ENCODE peak calls at places on chromosomes 11 and 22, in five cellular contexts. X, Q, B, G and K are unnamed samples.

GRCh38 chr11:92251980-92252379 is 27.4 kb downstream of the FAT3 start:
- DNase-seq in X (no peak), Q (no peak), B (no peak), G (peak), K (no peak)

GRCh38 chr11:117786099-117786870 is 10.7 kb downstream of the DSCAML1 start:
- DNase-seq in X (no peak), Q (no peak), B (no peak), G (no peak), K (no peak)

GRCh38 chr11:57639321-57640067 is 10.2 kb downstream of the YPEL4 start:
- DNase-seq in X (no peak), Q (no peak), B (peak), G (peak), K (peak)

GRCh38 chr11:9001736-9002135 is 2.1 kb downstream of the NRIP3 start:
- DNase-seq in X (no peak), Q (no peak), B (peak), G (peak), K (no peak)

GRCh38 chr22:17093081-17093480 is 8.3 kb downstream of the IL17RA start:
- DNase-seq in X (no peak), Q (no peak), B (no peak), G (no peak), K (no peak)

GRCh38 chr11:26928636-26929035 is 65.3 kb upstream of the FIBIN start:
- DNase-seq in X (no peak), Q (no peak), B (no peak), G (no peak), K (no peak)

GRCh38 chr11:121460941-121461514 is 8.3 kb upstream of the SORL1-AS1 start:
- DNase-seq in X (no peak), Q (peak), B (no peak), G (no peak), K (no peak)

GRCh38 chr11:43197357-43197756 is 114.4 kb upstream of the API5 start:
- DNase-seq in X (no peak), Q (no peak), B (no peak), G (no peak), K (no peak)

GRCh38 chr11:124791626-124792341 is 8.4 kb downstream of the MSANTD2 start:
- DNase-seq in X (no peak), Q (no peak), B (no peak), G (peak), K (no peak)

GRCh38 chr11:67056640-67057409 is at the start of gene RHOD:
- DNase-seq in X (peak), Q (no peak), B (no peak), G (peak), K (peak)

GRCh38 chr11:118263109-118263508 is 988 bp downstream of the MPZL2 start:
- DNase-seq in X (no peak), Q (no peak), B (no peak), G (no peak), K (no peak)

GRCh38 chr11:71930556-71931244 is 1.9 kb downstream of the RNF121 start:
- DNase-seq in X (no peak), Q (no peak), B (no peak), G (peak), K (no peak)

GRCh38 chr11:14012836-14013235 is 50.3 kb downstream of the SPON1 start:
- DNase-seq in X (no peak), Q (no peak), B (peak), G (no peak), K (no peak)

GRCh38 chr11:98874050-98874449 is 146.7 kb upstream of the CNTN5 start:
- DNase-seq in X (no peak), Q (no peak), B (no peak), G (no peak), K (no peak)

GRCh38 chr22:30225220-30225922 is 21.2 kb downstream of the LIF start:
- DNase-seq in X (no peak), Q (no peak), B (peak), G (no peak), K (no peak)

GRCh38 chr11:75013051-75013450 is 24.3 kb downstream of the NEU3 start:
- DNase-seq in X (no peak), Q (no peak), B (peak), G (no peak), K (no peak)

GRCh38 chr11:70398834-70399680 is 728 bp downstream of the CTTN start:
- DNase-seq in X (no peak), Q (no peak), B (no peak), G (no peak), K (no peak)

GRCh38 chr11:82450996-82451395 is 282.7 kb downstream of the FAM181B start:
- DNase-seq in X (no peak), Q (no peak), B (no peak), G (no peak), K (no peak)